ENCODE peak calls at places on chromosomes 4 and X, in seven cellular contexts. F is hepatocyte, W is MM.1S, V is GM23338, X is GM23248, S is PC-3, P is SK-N-SH. C is an unnamed sample. For H3K9me2, the result is how much of the 10 kb centered on the place peaks cover.

GRCh38 chrX:31323658-31324057 is 251.8 kb upstream of the FTHL17 start:
- DNase-seq in F (no peak), W (peak), V (no peak), X (no peak), S (no peak), P (no peak), C (no peak)

GRCh38 chr4:77145806-77146425 is 11.1 kb upstream of the CCNG2 start:
- DNase-seq in F (no peak), W (peak), V (no peak), X (peak), S (no peak), P (no peak), C (no peak)

GRCh38 chr4:20422398-20422797 is 170.7 kb downstream of the SLIT2 start:
- DNase-seq in F (peak), W (peak), V (peak), X (peak), S (peak), P (peak), C (peak)

GRCh38 chr4:100369871-100370270 is 148.0 kb downstream of the EMCN start:
- DNase-seq in F (no peak), W (peak), V (no peak), X (no peak), S (no peak), P (no peak), C (no peak)

GRCh38 chr4:70559216-70559830 is 32.7 kb upstream of the AMBN start:
- DNase-seq in F (peak), W (peak), V (peak), X (peak), S (peak), P (peak), C (peak)

GRCh38 chr4:56786955-56787354 is 34.5 kb downstream of the SPINK2 start:
- DNase-seq in F (peak), W (no peak), V (peak), X (peak), S (peak), P (peak), C (no peak)

GRCh38 chrX:75278991-75279390 is 5.1 kb downstream of the UPRT start:
- DNase-seq in F (no peak), W (no peak), V (peak), X (no peak), S (no peak), P (no peak), C (no peak)

GRCh38 chr4:74328501-74328900 is 20.2 kb downstream of the EPGN start:
- DNase-seq in F (no peak), W (no peak), V (no peak), X (peak), S (no peak), P (no peak), C (no peak)

GRCh38 chr4:183391204-183391603 is 53.2 kb upstream of the CDKN2AIP start:
- DNase-seq in F (no peak), W (no peak), V (no peak), X (no peak), S (no peak), P (no peak), C (no peak)

GRCh38 chr4:183390374-183390773 is 54.1 kb upstream of the CDKN2AIP start:
- DNase-seq in F (no peak), W (no peak), V (no peak), X (no peak), S (no peak), P (no peak), C (no peak)

GRCh38 chr4:183388777-183389176 is 55.7 kb upstream of the CDKN2AIP start:
- DNase-seq in F (no peak), W (no peak), V (no peak), X (no peak), S (no peak), P (no peak), C (no peak)

GRCh38 chr4:183384983-183385382 is 59.5 kb upstream of the CDKN2AIP start:
- DNase-seq in F (no peak), W (no peak), V (no peak), X (no peak), S (no peak), P (no peak), C (no peak)

DNA sequence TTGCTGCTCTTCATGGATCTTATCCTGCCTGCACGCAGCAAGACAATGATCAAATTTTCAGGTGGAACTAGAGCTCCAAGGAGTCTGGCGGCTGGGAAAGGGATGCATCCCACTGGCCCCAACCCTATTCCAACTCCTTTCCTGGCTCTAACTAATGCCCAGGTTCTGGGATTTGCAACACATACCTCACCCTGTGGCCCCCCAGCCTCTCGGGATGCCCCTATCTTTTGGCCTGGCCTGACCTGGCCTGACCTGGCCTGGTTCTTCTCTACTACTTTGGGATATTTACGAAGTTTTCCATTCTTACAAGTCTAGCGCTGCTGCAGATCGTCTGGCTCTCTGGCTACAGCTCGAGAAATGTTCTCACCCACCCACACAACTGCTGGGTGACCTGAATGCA is 56.4 kb upstream of the CDKN2AIP start:
- DNase-seq in F (no peak), W (no peak), V (no peak), X (no peak), S (no peak), P (no peak), C (no peak)
- H3K9me2 ChIP-seq in F (under half), W (under half), V (under half), X (under half), S (under half), P (under half), C (under half)

DNA sequence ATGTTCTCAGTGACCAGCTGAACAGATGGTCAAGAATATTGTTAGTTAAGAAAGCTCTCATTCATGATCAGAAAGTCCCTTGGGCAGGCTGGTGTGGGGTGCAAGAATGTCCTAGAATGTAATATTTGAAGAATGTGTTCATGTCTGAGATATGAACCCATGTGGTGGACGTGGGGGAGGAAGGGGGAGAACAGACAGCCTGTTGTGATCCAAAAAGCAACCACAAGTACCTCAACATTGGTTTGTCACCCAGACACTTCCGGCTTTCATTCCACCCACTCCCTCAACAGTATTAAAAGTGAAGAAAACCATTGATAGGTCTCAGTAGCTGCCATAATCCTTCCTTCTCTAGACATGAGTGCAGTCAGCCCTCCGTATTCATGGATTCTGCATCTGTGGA is 82.2 kb downstream of the MAML3 start:
- DNase-seq in F (no peak), W (peak), V (no peak), X (peak), S (no peak), P (no peak), C (no peak)
- TF ChIP-seq EZH2phosphoT487 in F (no peak), W (no peak), V (no peak), X (peak), S (no peak), P (no peak), C (no peak)

GRCh38 chr4:41414380-41414779 is 123.6 kb upstream of the LIMCH1 start:
- DNase-seq in F (no peak), W (no peak), V (no peak), X (no peak), S (no peak), P (no peak), C (no peak)
- H3K9me2 ChIP-seq in F (under half), W (under half), V (under half), X (under half), S (under half), P (under half), C (under half)

GRCh38 chrX:102712967-102713677 is 874 bp downstream of the GPRASP2 start:
- DNase-seq in F (peak), W (no peak), V (peak), X (peak), S (peak), P (peak), C (no peak)
- TF ChIP-seq EZH2phosphoT487 in F (no peak), W (no peak), V (no peak), X (no peak), S (no peak), P (no peak), C (no peak)

GRCh38 chr4:125522992-125523391 is 208.2 kb downstream of the FAT4 start:
- DNase-seq in F (peak), W (no peak), V (peak), X (no peak), S (no peak), P (no peak), C (no peak)
- H3K9me2 ChIP-seq in F (under half), W (under half), V (under half), X (under half), S (under half), P (under half), C (under half)